ENCODE peak calls at places on chromosomes 13 and 19, in six cellular contexts. B, N, H, K, Y and U are unnamed samples. For H3K4me1, the result is how much of the 10 kb centered on the place peaks cover.

GRCh38 chr19:35738887-35739229 is 3.4 kb downstream of the IGFLR1 start:
- DNase-seq in B (no peak), N (no peak), H (no peak), K (no peak), Y (no peak), U (no peak)

GRCh38 chr19:43105496-43105895 is 23.0 kb upstream of the PSG2 start:
- DNase-seq in B (peak), N (no peak), H (peak), K (no peak), Y (no peak), U (no peak)

GRCh38 chr19:3061214-3062161 is 807 bp downstream of the TLE5 start:
- DNase-seq in B (no peak), N (peak), H (no peak), K (no peak), Y (peak), U (no peak)

GRCh38 chr13:25881946-25882574 is 169.8 kb downstream of the SHISA2 start:
- DNase-seq in B (peak), N (no peak), H (no peak), K (no peak), Y (no peak), U (no peak)

GRCh38 chr13:99819962-99820361 is 151.6 kb downstream of the ZIC5 start:
- DNase-seq in B (no peak), N (no peak), H (no peak), K (no peak), Y (no peak), U (no peak)

GRCh38 chr19:2413629-2414028 is 13.8 kb downstream of the TIMM13 start:
- DNase-seq in B (no peak), N (no peak), H (no peak), K (no peak), Y (no peak), U (no peak)

GRCh38 chr13:78562237-78562889 is 41.0 kb downstream of the POU4F1 start:
- DNase-seq in B (no peak), N (no peak), H (no peak), K (no peak), Y (no peak), U (no peak)

GRCh38 chr13:28558126-28558525 is 63.2 kb upstream of the FLT1 start:
- DNase-seq in B (peak), N (no peak), H (no peak), K (no peak), Y (no peak), U (no peak)

GRCh38 chr19:54107876-54108490 is 5.3 kb downstream of the NDUFA3 start:
- DNase-seq in B (no peak), N (no peak), H (no peak), K (no peak), Y (peak), U (no peak)

GRCh38 chr13:40640845-40641458 is 25.5 kb downstream of the FOXO1 start:
- DNase-seq in B (no peak), N (peak), H (peak), K (no peak), Y (no peak), U (no peak)

GRCh38 chr13:107271226-107271625 is 703.3 kb upstream of the ARGLU1 start:
- DNase-seq in B (peak), N (no peak), H (peak), K (no peak), Y (no peak), U (no peak)

GRCh38 chr19:18070181-18070580 is 16.6 kb downstream of the IL12RB1 start:
- DNase-seq in B (no peak), N (no peak), H (no peak), K (no peak), Y (no peak), U (no peak)

GRCh38 chr19:9848761-9849160 is 13.6 kb downstream of the PIN1 start:
- DNase-seq in B (no peak), N (no peak), H (no peak), K (no peak), Y (no peak), U (no peak)

GRCh38 chr13:98988277-98988676 is 10.4 kb upstream of the DOCK9 start:
- DNase-seq in B (no peak), N (no peak), H (no peak), K (no peak), Y (no peak), U (no peak)

GRCh38 chr19:48239582-48240141 is 16.1 kb downstream of the CARD8 start:
- DNase-seq in B (peak), N (no peak), H (peak), K (no peak), Y (no peak), U (no peak)

GRCh38 chr19:40807147-40808020 is 8.4 kb downstream of the EGLN2 start:
- DNase-seq in B (no peak), N (no peak), H (peak), K (no peak), Y (no peak), U (no peak)

GRCh38 chr19:2097330-2098327 is 914 bp downstream of the IZUMO4 start:
- DNase-seq in B (no peak), N (no peak), H (no peak), K (no peak), Y (peak), U (peak)

GRCh38 chr13:98080280-98080679 is 62.6 kb upstream of the FARP1 start:
- DNase-seq in B (no peak), N (no peak), H (no peak), K (no peak), Y (no peak), U (no peak)

GRCh38 chr13:29817604-29818378 is 32.6 kb downstream of the UBL3 start:
- DNase-seq in B (peak), N (no peak), H (no peak), K (no peak), Y (no peak), U (no peak)

GRCh38 chr19:18091217-18091608 is 4.5 kb upstream of the IL12RB1 start:
- DNase-seq in B (no peak), N (peak), H (no peak), K (no peak), Y (no peak), U (no peak)

GRCh38 chr13:47426126-47426849 is 529.4 kb upstream of the HTR2A start:
- DNase-seq in B (peak), N (no peak), H (peak), K (no peak), Y (no peak), U (no peak)

GRCh38 chr13:114154476-114154875 is 22.1 kb upstream of the RASA3 start:
- DNase-seq in B (no peak), N (no peak), H (no peak), K (no peak), Y (no peak), U (peak)

GRCh38 chr19:41895745-41896580 is 13.0 kb downstream of the ARHGEF1 start:
- DNase-seq in B (no peak), N (no peak), H (no peak), K (no peak), Y (no peak), U (no peak)

GRCh38 chr13:71754407-71754974 is 112.5 kb downstream of the DACH1 start:
- DNase-seq in B (no peak), N (no peak), H (no peak), K (no peak), Y (no peak), U (no peak)

GRCh38 chr13:38686635-38687245 is at the start of gene FREM2:
- DNase-seq in B (peak), N (no peak), H (peak), K (no peak), Y (peak), U (peak)

GRCh38 chr13:107329991-107330390 is 762.1 kb upstream of the ARGLU1 start:
- DNase-seq in B (peak), N (no peak), H (no peak), K (no peak), Y (no peak), U (no peak)

GRCh38 chr19:47778954-47779351 is 450 bp downstream of the SELENOW start:
- DNase-seq in B (no peak), N (no peak), H (no peak), K (no peak), Y (peak), U (no peak)

GRCh38 chr13:36124236-36124822 is 6.9 kb downstream of the DCLK1 start:
- DNase-seq in B (peak), N (no peak), H (peak), K (no peak), Y (no peak), U (no peak)

GRCh38 chr13:32086791-32087441 is 55.3 kb downstream of the FRY start:
- DNase-seq in B (no peak), N (no peak), H (no peak), K (no peak), Y (no peak), U (no peak)

GRCh38 chr13:98780451-98780850 is 28.0 kb upstream of the SLC15A1 start:
- DNase-seq in B (no peak), N (no peak), H (no peak), K (no peak), Y (no peak), U (no peak)

GRCh38 chr19:40465025-40465780 is at the start of gene BLVRB:
- DNase-seq in B (peak), N (no peak), H (peak), K (no peak), Y (no peak), U (no peak)

GRCh38 chr19:6739884-6740588 is 556 bp downstream of the TRIP10 start:
- DNase-seq in B (no peak), N (no peak), H (no peak), K (no peak), Y (no peak), U (no peak)

GRCh38 chr13:29547135-29547534 is 48.4 kb downstream of the SLC7A1 start:
- DNase-seq in B (peak), N (no peak), H (no peak), K (no peak), Y (no peak), U (no peak)

GRCh38 chr19:2952953-2953481 is 8.2 kb upstream of the ZNF77 start:
- DNase-seq in B (no peak), N (no peak), H (peak), K (no peak), Y (no peak), U (no peak)

GRCh38 chr19:6790194-6791128 is 18.0 kb downstream of the VAV1 start:
- DNase-seq in B (no peak), N (no peak), H (no peak), K (no peak), Y (no peak), U (no peak)

GRCh38 chr13:113996912-113997745 is 23.3 kb upstream of the C13orf46 start:
- DNase-seq in B (no peak), N (no peak), H (peak), K (no peak), Y (no peak), U (peak)

GRCh38 chr19:18090545-18091216 is 3.9 kb upstream of the IL12RB1 start:
- DNase-seq in B (no peak), N (no peak), H (no peak), K (no peak), Y (no peak), U (no peak)

GRCh38 chr13:99626461-99627082 is 125.3 kb downstream of the TM9SF2 start:
- DNase-seq in B (peak), N (no peak), H (peak), K (no peak), Y (no peak), U (no peak)

GRCh38 chr19:19461671-19462622 is 53.4 kb downstream of the TSSK6 start:
- DNase-seq in B (peak), N (no peak), H (no peak), K (no peak), Y (peak), U (no peak)

GRCh38 chr19:29326849-29327840 is 114.2 kb upstream of the UQCRFS1 start:
- DNase-seq in B (no peak), N (no peak), H (no peak), K (no peak), Y (no peak), U (no peak)

GRCh38 chr19:29323972-29324680 is 111.2 kb upstream of the UQCRFS1 start:
- DNase-seq in B (no peak), N (no peak), H (no peak), K (no peak), Y (no peak), U (no peak)

GRCh38 chr19:29324717-29325116 is 111.8 kb upstream of the UQCRFS1 start:
- DNase-seq in B (no peak), N (no peak), H (no peak), K (no peak), Y (no peak), U (no peak)

GRCh38 chr19:29325241-29325975 is 112.5 kb upstream of the UQCRFS1 start:
- DNase-seq in B (no peak), N (no peak), H (no peak), K (no peak), Y (no peak), U (no peak)

GRCh38 chr19:29326351-29326750 is 113.4 kb upstream of the UQCRFS1 start:
- DNase-seq in B (no peak), N (no peak), H (no peak), K (no peak), Y (no peak), U (no peak)
- H3K27ac ChIP-seq in B (no peak), N (no peak), H (no peak), K (no peak), Y (no peak), U (no peak)

GRCh38 chr19:45676851-45677263 is 8.8 kb downstream of the GIPR start:
- DNase-seq in B (no peak), N (peak), H (no peak), K (no peak), Y (no peak), U (no peak)

GRCh38 chr19:45682117-45682516 is 9.6 kb downstream of the SNRPD2 start:
- DNase-seq in B (no peak), N (no peak), H (no peak), K (no peak), Y (no peak), U (no peak)

GRCh38 chr19:45682908-45683307 is 8.8 kb downstream of the SNRPD2 start:
- DNase-seq in B (no peak), N (no peak), H (no peak), K (no peak), Y (no peak), U (no peak)

GRCh38 chr19:45681391-45682015 is 10.2 kb downstream of the SNRPD2 start:
- DNase-seq in B (peak), N (peak), H (peak), K (peak), Y (peak), U (peak)

DNA sequence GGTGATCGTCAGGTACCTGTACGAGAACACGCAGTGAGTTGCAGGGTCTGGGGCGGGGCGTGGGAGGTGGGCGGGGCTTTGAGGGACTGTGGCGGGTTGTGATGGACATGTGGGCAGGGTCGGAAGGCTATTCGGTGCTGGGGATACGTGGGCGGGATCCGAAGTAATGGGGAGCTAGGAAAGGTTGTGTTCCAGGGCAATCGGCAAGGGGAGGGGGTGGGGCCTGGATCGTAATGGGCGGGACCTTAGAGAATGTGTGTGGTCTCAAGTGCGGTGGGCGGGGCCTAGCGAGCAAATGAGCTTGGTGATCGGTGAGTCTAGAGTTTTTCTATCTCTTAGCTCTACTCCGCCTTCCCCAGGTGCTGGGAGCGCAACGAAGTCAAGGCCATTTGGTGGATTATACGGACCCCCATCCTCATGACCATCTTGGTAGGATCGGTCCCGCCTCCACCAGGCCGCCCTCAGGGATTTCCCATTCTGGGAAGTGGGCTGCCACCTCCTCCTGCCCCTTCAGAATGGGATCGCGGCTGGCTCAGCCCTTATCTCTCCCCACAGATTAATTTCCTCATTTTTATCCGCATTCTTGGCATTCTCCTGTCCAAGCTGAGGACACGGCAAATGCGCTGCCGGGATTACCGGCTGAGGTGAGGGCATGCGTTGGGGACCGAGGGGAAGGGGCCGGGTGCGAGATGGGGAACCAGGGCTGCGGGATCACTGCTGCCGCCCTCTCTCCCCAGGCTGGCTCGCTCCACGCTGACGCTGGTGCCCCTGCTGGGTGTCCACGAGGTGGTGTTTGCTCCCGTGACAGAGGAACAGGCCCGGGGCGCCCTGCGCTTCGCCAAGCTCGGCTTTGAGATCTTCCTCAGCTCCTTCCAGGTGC is 9.6 kb downstream of the GIPR start:
- DNase-seq in B (peak), N (peak), H (peak), K (no peak), Y (peak), U (peak)
- H3K4me3 ChIP-seq in B (peak), N (no peak), H (peak), K (peak), Y (peak), U (peak)

DNA sequence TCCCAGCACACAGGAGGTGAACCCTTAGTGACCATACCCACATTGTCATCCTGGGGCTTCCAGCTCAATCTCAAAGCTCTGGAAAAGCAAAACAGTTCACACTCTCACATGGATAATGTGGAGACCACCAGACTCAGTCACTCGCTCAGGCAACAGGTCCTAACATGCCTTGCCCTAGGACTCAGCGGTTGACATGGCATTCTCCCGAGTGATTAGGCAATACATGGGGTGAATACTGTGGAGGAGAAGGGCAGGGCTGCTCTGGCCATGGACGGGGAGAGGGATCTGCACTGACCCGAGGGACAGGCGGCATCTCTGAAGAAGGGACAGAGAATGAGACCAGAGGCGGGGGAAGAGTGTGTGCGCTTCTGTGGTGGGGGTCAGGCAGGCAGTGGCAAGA is 44.4 kb upstream of the EPHX3 start:
- DNase-seq in B (no peak), N (no peak), H (no peak), K (no peak), Y (no peak), U (no peak)
- H3K4me1 ChIP-seq in B (under half), N (half or more), H (under half), K (half or more), Y (under half), U (under half)

DNA sequence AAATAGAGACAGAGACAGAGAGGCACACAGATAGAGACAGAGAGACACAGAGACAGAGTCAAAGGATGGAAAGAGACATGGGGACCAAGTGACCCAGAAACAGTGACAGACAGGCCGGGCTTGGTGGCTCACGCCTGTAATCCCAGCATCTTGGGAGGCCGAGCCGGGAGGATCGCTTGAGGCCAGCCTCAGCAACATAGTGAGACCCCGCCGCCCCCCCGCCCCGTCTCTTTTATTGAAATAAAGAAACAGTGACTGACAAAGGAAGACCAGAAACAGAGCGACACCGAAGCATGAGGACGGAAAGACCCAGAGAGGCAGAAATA is 848 bp upstream of the NECTIN2 start:
- DNase-seq in B (no peak), N (no peak), H (no peak), K (peak), Y (no peak), U (no peak)
- H3K27ac ChIP-seq in B (peak), N (no peak), H (peak), K (peak), Y (peak), U (peak)

GRCh38 chr19:38125238-38125637 is 98.8 kb downstream of the DPF1 start:
- DNase-seq in B (no peak), N (no peak), H (no peak), K (no peak), Y (no peak), U (no peak)
- H3K4me3 ChIP-seq in B (no peak), N (no peak), H (no peak), K (no peak), Y (no peak), U (no peak)

DNA sequence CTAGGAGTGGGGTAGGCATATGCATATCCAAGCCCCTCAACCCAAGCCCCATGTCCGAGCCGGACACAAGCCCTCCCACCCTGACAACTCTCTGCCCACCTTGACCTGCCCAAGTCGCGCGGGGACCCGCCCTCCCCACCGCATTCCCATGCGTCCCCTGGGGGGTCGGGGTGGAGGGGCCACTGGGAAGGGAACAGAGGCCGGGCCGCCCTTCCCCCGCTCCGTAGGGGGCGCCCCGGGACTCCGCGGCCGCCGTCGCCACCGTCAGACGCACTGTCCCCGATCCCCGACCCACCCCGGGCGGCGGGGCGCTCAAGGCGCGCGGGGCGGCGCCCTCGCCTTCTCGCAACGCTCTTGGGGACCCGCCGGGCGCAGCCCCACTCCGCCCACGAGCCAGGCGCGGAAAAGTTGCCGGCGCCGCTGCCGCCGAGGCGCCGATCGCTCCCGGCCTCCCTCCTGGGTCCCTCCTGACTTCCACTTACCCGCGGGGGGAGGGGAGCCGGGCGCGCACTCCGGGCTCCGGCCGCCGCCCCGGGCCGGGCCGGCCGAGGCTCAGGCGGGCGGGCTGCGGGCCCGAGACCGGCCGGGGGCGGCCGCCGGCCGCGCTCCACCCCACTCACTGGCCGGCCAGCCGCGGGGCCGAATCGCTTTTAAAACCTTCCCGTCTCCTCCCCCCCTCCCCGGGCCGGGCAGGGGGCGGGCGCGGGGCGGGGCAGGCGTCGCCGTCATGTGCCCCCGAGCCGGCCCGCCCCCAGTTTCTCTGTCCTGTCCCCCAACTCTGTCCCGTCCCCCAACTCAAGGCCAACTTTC is 34.4 kb upstream of the NANOS3 start:
- DNase-seq in B (no peak), N (peak), H (peak), K (peak), Y (peak), U (no peak)
- H3K4me1 ChIP-seq in B (under half), N (half or more), H (half or more), K (under half), Y (under half), U (under half)

DNA sequence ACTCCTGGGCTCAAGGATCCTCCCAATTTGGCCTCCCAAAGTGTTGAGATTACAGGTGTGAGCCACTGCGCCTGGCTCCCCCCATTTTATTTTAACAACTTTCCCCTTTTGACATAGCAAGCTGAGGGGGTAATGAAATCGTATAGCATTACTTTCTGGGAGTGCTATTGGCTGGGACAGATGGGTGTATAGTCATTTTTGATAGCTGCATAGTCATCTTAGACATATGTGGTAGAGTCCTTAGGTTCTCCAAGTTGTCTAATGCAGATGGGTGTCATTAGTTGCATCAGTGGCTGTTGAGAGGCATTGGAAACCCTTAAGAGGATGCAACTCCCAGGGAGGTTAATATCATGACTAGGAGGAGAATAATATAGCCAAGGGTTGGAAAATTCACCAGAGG is 28.6 kb upstream of the PNMA8B start:
- DNase-seq in B (no peak), N (no peak), H (no peak), K (no peak), Y (no peak), U (no peak)
- H3K27ac ChIP-seq in B (no peak), N (no peak), H (no peak), K (no peak), Y (no peak), U (no peak)